ENCODE peak calls at places on chromosomes 2 and 18, in eight cellular contexts. One of them, this sample, is unnamed. For H3K4me1 and H3K27me3, the result is how much of the 10 kb centered on the place peaks cover.

GRCh38 chr2:120740765-120741513 is 5.3 kb downstream of the GLI2 start:
- DNase-seq in transverse colon: no peak
- DNase-seq in mammary epithelial cell: no peak
- DNase-seq in GM23338: peak
- DNase-seq in left lung: no peak
- DNase-seq in H1: no peak
- DNase-seq in lung: peak
- DNase-seq in pancreas: no peak
- DNase-seq in this sample: peak

GRCh38 chr2:234880551-234881211 is 71.1 kb upstream of the SH3BP4 start:
- DNase-seq in lung: no peak
- DNase-seq in mammary epithelial cell: peak
- DNase-seq in H1: no peak
- DNase-seq in left lung: no peak
- DNase-seq in pancreas: peak
- DNase-seq in GM23338: no peak
- DNase-seq in transverse colon: no peak
- DNase-seq in this sample: no peak

GRCh38 chr18:63878343-63878742 is 9.2 kb upstream of the SERPINB2 start:
- DNase-seq in GM23338: no peak
- DNase-seq in H1: no peak
- DNase-seq in mammary epithelial cell: peak
- DNase-seq in left lung: no peak
- DNase-seq in pancreas: no peak
- DNase-seq in transverse colon: no peak
- DNase-seq in lung: no peak
- DNase-seq in this sample: no peak

GRCh38 chr2:200033939-200034338 is 78.6 kb downstream of the MAIP1 start:
- DNase-seq in GM23338: no peak
- DNase-seq in H1: no peak
- DNase-seq in mammary epithelial cell: no peak
- DNase-seq in lung: no peak
- DNase-seq in left lung: no peak
- DNase-seq in pancreas: no peak
- DNase-seq in transverse colon: no peak
- DNase-seq in this sample: no peak

GRCh38 chr18:10230072-10230471 is 224.4 kb upstream of the APCDD1 start:
- DNase-seq in lung: no peak
- DNase-seq in H1: peak
- DNase-seq in left lung: no peak
- DNase-seq in mammary epithelial cell: peak
- DNase-seq in pancreas: no peak
- DNase-seq in GM23338: peak
- DNase-seq in transverse colon: no peak
- DNase-seq in this sample: no peak

GRCh38 chr2:53104263-53104662 is 663.3 kb upstream of the CHAC2 start:
- DNase-seq in lung: no peak
- DNase-seq in GM23338: peak
- DNase-seq in H1: peak
- DNase-seq in left lung: no peak
- DNase-seq in transverse colon: no peak
- DNase-seq in pancreas: no peak
- DNase-seq in mammary epithelial cell: peak
- DNase-seq in this sample: no peak

GRCh38 chr2:204683384-204683783 is 138.1 kb downstream of the PARD3B start:
- DNase-seq in transverse colon: no peak
- DNase-seq in left lung: no peak
- DNase-seq in pancreas: no peak
- DNase-seq in GM23338: no peak
- DNase-seq in mammary epithelial cell: no peak
- DNase-seq in lung: no peak
- DNase-seq in H1: no peak
- DNase-seq in this sample: no peak

GRCh38 chr18:56516769-56517168 is 121.6 kb downstream of the TXNL1 start:
- DNase-seq in mammary epithelial cell: peak
- DNase-seq in transverse colon: no peak
- DNase-seq in H1: no peak
- DNase-seq in GM23338: no peak
- DNase-seq in lung: no peak
- DNase-seq in pancreas: no peak
- DNase-seq in left lung: no peak
- DNase-seq in this sample: no peak

GRCh38 chr2:224357098-224357901 is 44.6 kb downstream of the FAM124B start:
- DNase-seq in pancreas: peak
- DNase-seq in left lung: no peak
- DNase-seq in transverse colon: peak
- DNase-seq in mammary epithelial cell: peak
- DNase-seq in lung: peak
- DNase-seq in H1: no peak
- DNase-seq in GM23338: peak
- DNase-seq in this sample: no peak

GRCh38 chr2:238573065-238573778 is 146.5 kb downstream of the ASB1 start:
- DNase-seq in GM23338: peak
- DNase-seq in H1: peak
- DNase-seq in mammary epithelial cell: no peak
- DNase-seq in pancreas: peak
- DNase-seq in left lung: no peak
- DNase-seq in transverse colon: no peak
- DNase-seq in lung: no peak
- DNase-seq in this sample: peak

GRCh38 chr2:212421571-212422334 is 116.8 kb downstream of the ERBB4 start:
- DNase-seq in pancreas: no peak
- DNase-seq in H1: no peak
- DNase-seq in transverse colon: no peak
- DNase-seq in GM23338: no peak
- DNase-seq in mammary epithelial cell: peak
- DNase-seq in left lung: no peak
- DNase-seq in lung: no peak
- DNase-seq in this sample: no peak

GRCh38 chr2:17621781-17622180 is 81.3 kb downstream of the VSNL1 start:
- DNase-seq in GM23338: no peak
- DNase-seq in mammary epithelial cell: peak
- DNase-seq in transverse colon: no peak
- DNase-seq in left lung: no peak
- DNase-seq in lung: no peak
- DNase-seq in H1: no peak
- DNase-seq in pancreas: no peak
- DNase-seq in this sample: no peak

GRCh38 chr2:34549710-34550345 is 950.7 kb upstream of the FAM98A start:
- DNase-seq in GM23338: no peak
- DNase-seq in transverse colon: no peak
- DNase-seq in left lung: no peak
- DNase-seq in pancreas: no peak
- DNase-seq in mammary epithelial cell: peak
- DNase-seq in lung: no peak
- DNase-seq in H1: no peak
- DNase-seq in this sample: no peak

GRCh38 chr2:105344704-105345345 is 7.5 kb downstream of the C2orf49 start:
- DNase-seq in lung: no peak
- DNase-seq in mammary epithelial cell: no peak
- DNase-seq in GM23338: peak
- DNase-seq in pancreas: no peak
- DNase-seq in H1: no peak
- DNase-seq in left lung: no peak
- DNase-seq in transverse colon: no peak
- DNase-seq in this sample: no peak

GRCh38 chr2:129152514-129152913 is 827.0 kb upstream of the RAB6C start:
- DNase-seq in left lung: no peak
- DNase-seq in pancreas: no peak
- DNase-seq in H1: no peak
- DNase-seq in transverse colon: no peak
- DNase-seq in GM23338: no peak
- DNase-seq in lung: no peak
- DNase-seq in mammary epithelial cell: no peak
- DNase-seq in this sample: no peak

GRCh38 chr2:217783243-217783642 is 219.6 kb downstream of the TNS1 start:
- DNase-seq in lung: no peak
- DNase-seq in transverse colon: no peak
- DNase-seq in H1: no peak
- DNase-seq in left lung: no peak
- DNase-seq in pancreas: no peak
- DNase-seq in GM23338: no peak
- DNase-seq in mammary epithelial cell: no peak
- DNase-seq in this sample: no peak

GRCh38 chr18:56661414-56662101 is 10.4 kb downstream of the WDR7 start:
- DNase-seq in GM23338: no peak
- DNase-seq in lung: no peak
- DNase-seq in pancreas: no peak
- DNase-seq in H1: no peak
- DNase-seq in mammary epithelial cell: no peak
- DNase-seq in transverse colon: no peak
- DNase-seq in left lung: no peak
- DNase-seq in this sample: no peak

GRCh38 chr2:43276962-43277383 is 50.6 kb upstream of the ZFP36L2 start:
- DNase-seq in mammary epithelial cell: peak
- DNase-seq in GM23338: no peak
- DNase-seq in lung: peak
- DNase-seq in transverse colon: no peak
- DNase-seq in pancreas: peak
- DNase-seq in left lung: peak
- DNase-seq in H1: no peak
- DNase-seq in this sample: peak

DNA sequence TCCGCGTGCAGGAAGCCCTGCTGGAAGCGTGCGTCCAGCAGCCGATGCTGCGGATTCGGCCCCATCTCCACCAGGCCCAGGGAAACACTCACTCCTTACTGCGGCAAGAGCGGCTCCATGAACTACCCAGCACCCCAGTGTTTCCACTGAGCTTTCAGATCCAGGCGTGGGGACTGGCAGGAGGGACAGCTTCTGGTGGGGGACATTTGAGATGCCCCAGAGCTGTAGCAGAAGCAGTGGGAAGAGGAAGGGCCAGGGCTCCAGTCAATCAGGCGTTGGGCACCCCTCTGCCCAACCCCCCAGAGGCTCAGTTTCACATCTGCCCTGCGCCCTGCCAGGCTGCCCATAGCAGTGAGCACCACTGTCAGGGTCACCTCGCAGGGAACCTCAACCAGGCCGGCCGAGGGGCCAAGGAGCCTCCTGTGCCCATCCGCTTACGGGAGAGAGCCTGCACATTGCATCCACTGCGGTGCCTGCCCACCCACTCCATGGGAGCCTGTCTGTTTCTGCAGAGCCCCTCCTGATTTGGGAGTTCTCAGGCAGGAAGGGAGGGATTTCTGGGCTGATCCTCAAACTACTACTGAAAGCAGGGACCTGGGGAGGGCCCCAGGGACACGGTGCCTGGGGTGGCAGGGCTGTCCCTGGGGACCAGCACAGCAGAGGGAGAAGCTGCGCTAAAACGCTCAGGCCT is 4.6 kb downstream of the AGXT start:
- DNase-seq in H1: no peak
- DNase-seq in transverse colon: no peak
- DNase-seq in lung: no peak
- DNase-seq in left lung: no peak
- DNase-seq in GM23338: no peak
- DNase-seq in mammary epithelial cell: no peak
- DNase-seq in pancreas: no peak
- DNase-seq in this sample: no peak
- TF ChIP-seq CTCF in H1: no peak
- TF ChIP-seq CTCF in transverse colon: no peak
- TF ChIP-seq CTCF in lung: no peak
- TF ChIP-seq CTCF in left lung: no peak
- TF ChIP-seq CTCF in GM23338: no peak
- TF ChIP-seq CTCF in mammary epithelial cell: no peak
- TF ChIP-seq CTCF in pancreas: no peak
- TF ChIP-seq CTCF in this sample: no peak

DNA sequence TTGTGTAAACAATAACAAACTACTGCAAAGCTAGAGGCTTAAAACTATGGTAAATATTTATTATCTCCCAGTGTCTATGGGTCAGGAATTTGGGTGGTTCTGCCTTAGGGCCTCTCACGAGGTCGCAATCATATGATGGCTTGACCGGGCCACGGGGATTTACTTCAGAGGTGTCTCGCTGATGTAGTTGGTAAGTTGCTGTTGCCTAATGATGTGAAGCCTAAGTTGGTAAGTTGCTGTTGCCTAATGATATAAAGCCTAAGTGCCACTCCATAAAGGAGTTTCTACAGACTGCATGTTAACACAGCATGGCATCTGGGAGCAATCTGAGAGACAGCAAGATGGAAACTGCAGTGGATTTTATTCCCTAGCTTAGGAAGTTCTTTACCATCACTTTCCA is 35.8 kb downstream of the FMNL2 start:
- DNase-seq in GM23338: no peak
- DNase-seq in lung: no peak
- DNase-seq in left lung: no peak
- DNase-seq in transverse colon: no peak
- DNase-seq in mammary epithelial cell: no peak
- DNase-seq in H1: no peak
- DNase-seq in pancreas: no peak
- DNase-seq in this sample: no peak
- H3K4me1 ChIP-seq in GM23338: under half
- H3K4me1 ChIP-seq in lung: under half
- H3K4me1 ChIP-seq in left lung: under half
- H3K4me1 ChIP-seq in transverse colon: under half
- H3K4me1 ChIP-seq in mammary epithelial cell: under half
- H3K4me1 ChIP-seq in H1: under half
- H3K4me1 ChIP-seq in pancreas: under half
- H3K4me1 ChIP-seq in this sample: under half

GRCh38 chr2:130882111-130882510 is 45.4 kb downstream of the ARHGEF4 start:
- DNase-seq in transverse colon: no peak
- DNase-seq in H1: no peak
- DNase-seq in GM23338: no peak
- DNase-seq in left lung: no peak
- DNase-seq in lung: no peak
- DNase-seq in pancreas: no peak
- DNase-seq in mammary epithelial cell: peak
- DNase-seq in this sample: no peak
- H3K27me3 ChIP-seq in transverse colon: under half
- H3K27me3 ChIP-seq in H1: under half
- H3K27me3 ChIP-seq in GM23338: under half
- H3K27me3 ChIP-seq in left lung: under half
- H3K27me3 ChIP-seq in lung: under half
- H3K27me3 ChIP-seq in pancreas: under half
- H3K27me3 ChIP-seq in mammary epithelial cell: under half
- H3K27me3 ChIP-seq in this sample: under half

GRCh38 chr2:70646429-70646828 is 92.8 kb upstream of the TGFA start:
- DNase-seq in transverse colon: no peak
- DNase-seq in mammary epithelial cell: no peak
- DNase-seq in GM23338: no peak
- DNase-seq in lung: no peak
- DNase-seq in pancreas: no peak
- DNase-seq in left lung: no peak
- DNase-seq in H1: no peak
- DNase-seq in this sample: no peak

GRCh38 chr2:70641263-70641784 is 87.7 kb upstream of the TGFA start:
- DNase-seq in left lung: no peak
- DNase-seq in H1: no peak
- DNase-seq in GM23338: no peak
- DNase-seq in lung: no peak
- DNase-seq in mammary epithelial cell: peak
- DNase-seq in transverse colon: no peak
- DNase-seq in pancreas: no peak
- DNase-seq in this sample: no peak

GRCh38 chr2:70645733-70646420 is 92.3 kb upstream of the TGFA start:
- DNase-seq in GM23338: peak
- DNase-seq in mammary epithelial cell: no peak
- DNase-seq in H1: no peak
- DNase-seq in pancreas: no peak
- DNase-seq in lung: no peak
- DNase-seq in left lung: no peak
- DNase-seq in transverse colon: no peak
- DNase-seq in this sample: no peak

GRCh38 chr2:70639841-70640448 is 86.3 kb upstream of the TGFA start:
- DNase-seq in GM23338: no peak
- DNase-seq in left lung: no peak
- DNase-seq in lung: no peak
- DNase-seq in mammary epithelial cell: no peak
- DNase-seq in H1: no peak
- DNase-seq in pancreas: no peak
- DNase-seq in transverse colon: no peak
- DNase-seq in this sample: no peak

GRCh38 chr2:70643715-70644114 is 90.1 kb upstream of the TGFA start:
- DNase-seq in GM23338: peak
- DNase-seq in lung: no peak
- DNase-seq in left lung: no peak
- DNase-seq in pancreas: peak
- DNase-seq in transverse colon: peak
- DNase-seq in mammary epithelial cell: peak
- DNase-seq in H1: no peak
- DNase-seq in this sample: no peak
- TF ChIP-seq CTCF in GM23338: peak
- TF ChIP-seq CTCF in lung: no peak
- TF ChIP-seq CTCF in left lung: no peak
- TF ChIP-seq CTCF in pancreas: no peak
- TF ChIP-seq CTCF in transverse colon: peak
- TF ChIP-seq CTCF in mammary epithelial cell: peak
- TF ChIP-seq CTCF in H1: peak
- TF ChIP-seq CTCF in this sample: no peak